ENCODE peak calls at places on chromosomes 7 and 10, in ten cellular contexts. N is colonic mucosa; J is cardiac muscle cell; D is left ventricle myocardium inferior; P is Caco-2; K is A549; Q is testis; R is naive thymus-derived CD4-positive, alpha-beta T cell; S is astrocyte; U is neuronal stem cell. G is an unnamed sample. For H3K4me1, the result is how much of the 10 kb centered on the place peaks cover.

GRCh38 chr10:71799785-71800453 is 26.6 kb upstream of the VSIR start:
- DNase-seq in N (peak), J (no peak), D (no peak), P (no peak), K (peak), Q (no peak), R (no peak), S (no peak), U (no peak), G (no peak)

GRCh38 chr7:101111261-101111660 is 15.6 kb upstream of the SERPINE1 start:
- DNase-seq in N (no peak), J (no peak), D (no peak), P (no peak), K (no peak), Q (no peak), R (no peak), S (no peak), U (no peak), G (no peak)

GRCh38 chr7:50556247-50556976 is 8.8 kb downstream of the DDC start:
- DNase-seq in N (peak), J (peak), D (no peak), P (peak), K (no peak), Q (no peak), R (no peak), S (no peak), U (no peak), G (no peak)

GRCh38 chr7:78620931-78621330 is 822.4 kb downstream of the PHTF2 start:
- DNase-seq in N (no peak), J (peak), D (no peak), P (no peak), K (peak), Q (no peak), R (no peak), S (peak), U (peak), G (peak)

GRCh38 chr10:129857242-129857960 is 106.7 kb downstream of the EBF3 start:
- DNase-seq in N (no peak), J (no peak), D (no peak), P (no peak), K (no peak), Q (no peak), R (no peak), S (no peak), U (no peak), G (no peak)

GRCh38 chr7:136150311-136150710 is 173.2 kb upstream of the MTPN start:
- DNase-seq in N (no peak), J (no peak), D (no peak), P (no peak), K (no peak), Q (no peak), R (no peak), S (no peak), U (no peak), G (no peak)

GRCh38 chr10:104351067-104351681 is 2.5 kb upstream of the CFAP58 start:
- DNase-seq in N (no peak), J (no peak), D (no peak), P (no peak), K (no peak), Q (no peak), R (no peak), S (peak), U (no peak), G (peak)

GRCh38 chr10:86960003-86960862 is 1.8 kb downstream of the SNCG start:
- DNase-seq in N (peak), J (peak), D (peak), P (peak), K (peak), Q (peak), R (no peak), S (no peak), U (no peak), G (no peak)

GRCh38 chr10:79143879-79144278 is 75.1 kb downstream of the ZMIZ1 start:
- DNase-seq in N (no peak), J (no peak), D (no peak), P (no peak), K (no peak), Q (no peak), R (no peak), S (no peak), U (no peak), G (no peak)

GRCh38 chr7:75624134-75624832 is 114.5 kb downstream of the HIP1 start:
- DNase-seq in N (no peak), J (peak), D (peak), P (no peak), K (no peak), Q (peak), R (no peak), S (peak), U (no peak), G (no peak)

GRCh38 chr10:100978121-100978895 is 9.0 kb downstream of the MRPL43 start:
- DNase-seq in N (no peak), J (no peak), D (no peak), P (peak), K (no peak), Q (no peak), R (no peak), S (no peak), U (no peak), G (no peak)

GRCh38 chr10:52455095-52455494 is 141.0 kb downstream of the DKK1 start:
- DNase-seq in N (no peak), J (no peak), D (no peak), P (peak), K (peak), Q (no peak), R (no peak), S (peak), U (no peak), G (peak)

GRCh38 chr7:153388611-153389010 is 629.1 kb downstream of the ACTR3B start:
- DNase-seq in N (peak), J (no peak), D (no peak), P (no peak), K (no peak), Q (no peak), R (no peak), S (no peak), U (no peak), G (no peak)

GRCh38 chr10:77532068-77532467 is 105.5 kb downstream of the KCNMA1 start:
- DNase-seq in N (no peak), J (no peak), D (no peak), P (no peak), K (no peak), Q (no peak), R (no peak), S (peak), U (no peak), G (peak)

GRCh38 chr10:17112566-17112965 is 17.0 kb downstream of the CUBN start:
- DNase-seq in N (no peak), J (no peak), D (no peak), P (no peak), K (no peak), Q (no peak), R (no peak), S (no peak), U (no peak), G (no peak)

GRCh38 chr10:32244421-32245207 is 102.3 kb downstream of the EPC1 start:
- DNase-seq in N (no peak), J (peak), D (no peak), P (no peak), K (no peak), Q (no peak), R (no peak), S (no peak), U (no peak), G (no peak)

GRCh38 chr7:138891446-138891810 is 89.8 kb downstream of the KIAA1549 start:
- DNase-seq in N (no peak), J (no peak), D (no peak), P (no peak), K (no peak), Q (no peak), R (no peak), S (no peak), U (no peak), G (no peak)

GRCh38 chr10:113228570-113228969 is 278.5 kb downstream of the TCF7L2 start:
- DNase-seq in N (no peak), J (no peak), D (no peak), P (no peak), K (no peak), Q (no peak), R (no peak), S (peak), U (no peak), G (no peak)

GRCh38 chr7:101882595-101883564 is 65.5 kb downstream of the CUX1 start:
- DNase-seq in N (peak), J (peak), D (peak), P (peak), K (peak), Q (peak), R (no peak), S (peak), U (no peak), G (peak)

GRCh38 chr10:114686013-114686412 is 27.9 kb upstream of the ABLIM1 start:
- DNase-seq in N (no peak), J (no peak), D (no peak), P (no peak), K (no peak), Q (no peak), R (no peak), S (no peak), U (no peak), G (peak)

GRCh38 chr7:29806131-29806792 is at the start of gene WIPF3:
- DNase-seq in N (peak), J (peak), D (peak), P (peak), K (no peak), Q (peak), R (peak), S (no peak), U (peak), G (no peak)

GRCh38 chr7:137462847-137463246 is 119.3 kb upstream of the PTN start:
- DNase-seq in N (no peak), J (no peak), D (no peak), P (no peak), K (no peak), Q (no peak), R (no peak), S (no peak), U (no peak), G (no peak)

GRCh38 chr10:84522612-84523462 is 194.4 kb downstream of the CCSER2 start:
- DNase-seq in N (no peak), J (no peak), D (no peak), P (no peak), K (no peak), Q (no peak), R (no peak), S (no peak), U (no peak), G (peak)

GRCh38 chr10:79420974-79421688 is 24.3 kb downstream of the ZCCHC24 start:
- DNase-seq in N (no peak), J (no peak), D (peak), P (no peak), K (no peak), Q (no peak), R (no peak), S (no peak), U (no peak), G (no peak)

GRCh38 chr7:44638611-44639557 is 32.5 kb downstream of the OGDH start:
- DNase-seq in N (peak), J (no peak), D (peak), P (peak), K (peak), Q (peak), R (peak), S (peak), U (no peak), G (peak)

GRCh38 chr10:31278279-31278941 is 40.6 kb upstream of the ZEB1 start:
- DNase-seq in N (no peak), J (no peak), D (no peak), P (no peak), K (no peak), Q (no peak), R (no peak), S (no peak), U (no peak), G (no peak)

GRCh38 chr10:5614081-5614721 is 52.2 kb downstream of the ASB13 start:
- DNase-seq in N (no peak), J (no peak), D (no peak), P (no peak), K (no peak), Q (no peak), R (no peak), S (peak), U (no peak), G (no peak)

GRCh38 chr10:22464966-22465627 is 119.8 kb downstream of the SPAG6 start:
- DNase-seq in N (no peak), J (no peak), D (no peak), P (no peak), K (no peak), Q (no peak), R (no peak), S (no peak), U (no peak), G (no peak)

GRCh38 chr7:7554647-7555575 is 11.8 kb upstream of the MIOS start:
- DNase-seq in N (no peak), J (no peak), D (no peak), P (no peak), K (no peak), Q (no peak), R (no peak), S (no peak), U (no peak), G (no peak)

GRCh38 chr7:43506460-43506859 is 76.4 kb upstream of the STK17A start:
- DNase-seq in N (no peak), J (no peak), D (no peak), P (no peak), K (no peak), Q (no peak), R (no peak), S (no peak), U (no peak), G (no peak)

GRCh38 chr10:114821915-114822770 is 563 bp downstream of the FHIP2A start:
- DNase-seq in N (peak), J (peak), D (peak), P (no peak), K (peak), Q (peak), R (no peak), S (peak), U (peak), G (no peak)

GRCh38 chr7:44581426-44581906 is 565 bp downstream of the TMED4 start:
- DNase-seq in N (peak), J (no peak), D (no peak), P (no peak), K (peak), Q (peak), R (peak), S (no peak), U (no peak), G (peak)

GRCh38 chr10:86087716-86088115 is 278.9 kb downstream of the GRID1 start:
- DNase-seq in N (no peak), J (no peak), D (no peak), P (no peak), K (no peak), Q (no peak), R (no peak), S (no peak), U (no peak), G (no peak)

GRCh38 chr10:24446739-24447138 is 237.8 kb downstream of the KIAA1217 start:
- DNase-seq in N (no peak), J (no peak), D (no peak), P (no peak), K (no peak), Q (no peak), R (no peak), S (peak), U (no peak), G (no peak)

GRCh38 chr10:110260746-110261477 is 43.8 kb downstream of the SMNDC1 start:
- DNase-seq in N (no peak), J (no peak), D (no peak), P (no peak), K (no peak), Q (no peak), R (no peak), S (peak), U (no peak), G (no peak)

GRCh38 chr10:101559596-101560292 is 28.3 kb downstream of the POLL start:
- DNase-seq in N (no peak), J (no peak), D (no peak), P (no peak), K (no peak), Q (no peak), R (no peak), S (no peak), U (no peak), G (no peak)

GRCh38 chr10:71831646-71832552 is 19.2 kb downstream of the PSAP start:
- DNase-seq in N (no peak), J (no peak), D (no peak), P (no peak), K (peak), Q (no peak), R (no peak), S (peak), U (no peak), G (peak)

GRCh38 chr10:96719205-96719604 is 1.1 kb downstream of the PIK3AP1 start:
- DNase-seq in N (no peak), J (no peak), D (no peak), P (no peak), K (no peak), Q (no peak), R (no peak), S (no peak), U (no peak), G (no peak)
- H3K4me1 ChIP-seq in N (under half), J (under half), D (under half), P (under half), K (under half), Q (under half), R (under half), S (under half), U (under half), G (under half)

GRCh38 chr10:124535731-124536495 is 74.3 kb downstream of the LHPP start:
- DNase-seq in N (no peak), J (no peak), D (no peak), P (no peak), K (no peak), Q (no peak), R (no peak), S (no peak), U (no peak), G (no peak)

GRCh38 chr10:124537166-124537725 is 75.6 kb downstream of the LHPP start:
- DNase-seq in N (no peak), J (no peak), D (no peak), P (no peak), K (no peak), Q (no peak), R (no peak), S (no peak), U (no peak), G (no peak)

GRCh38 chr10:124537891-124538290 is 76.3 kb downstream of the LHPP start:
- DNase-seq in N (no peak), J (no peak), D (no peak), P (no peak), K (no peak), Q (no peak), R (no peak), S (no peak), U (no peak), G (no peak)

GRCh38 chr10:124534821-124535601 is 73.4 kb downstream of the LHPP start:
- DNase-seq in N (no peak), J (no peak), D (no peak), P (no peak), K (no peak), Q (no peak), R (no peak), S (no peak), U (no peak), G (no peak)

GRCh38 chr10:124536496-124537050 is 75.0 kb downstream of the LHPP start:
- DNase-seq in N (no peak), J (no peak), D (no peak), P (no peak), K (no peak), Q (no peak), R (no peak), S (no peak), U (no peak), G (no peak)
- H3K4me1 ChIP-seq in N (under half), J (under half), D (under half), P (under half), K (under half), Q (half or more), R (under half), S (under half), U (under half), G (under half)

GRCh38 chr7:155221547-155221946 is 76.1 kb upstream of the INSIG1 start:
- DNase-seq in N (no peak), J (no peak), D (no peak), P (no peak), K (no peak), Q (no peak), R (no peak), S (no peak), U (no peak), G (no peak)
- H3K4me1 ChIP-seq in N (under half), J (under half), D (under half), P (under half), K (under half), Q (under half), R (under half), S (under half), U (under half), G (under half)

DNA sequence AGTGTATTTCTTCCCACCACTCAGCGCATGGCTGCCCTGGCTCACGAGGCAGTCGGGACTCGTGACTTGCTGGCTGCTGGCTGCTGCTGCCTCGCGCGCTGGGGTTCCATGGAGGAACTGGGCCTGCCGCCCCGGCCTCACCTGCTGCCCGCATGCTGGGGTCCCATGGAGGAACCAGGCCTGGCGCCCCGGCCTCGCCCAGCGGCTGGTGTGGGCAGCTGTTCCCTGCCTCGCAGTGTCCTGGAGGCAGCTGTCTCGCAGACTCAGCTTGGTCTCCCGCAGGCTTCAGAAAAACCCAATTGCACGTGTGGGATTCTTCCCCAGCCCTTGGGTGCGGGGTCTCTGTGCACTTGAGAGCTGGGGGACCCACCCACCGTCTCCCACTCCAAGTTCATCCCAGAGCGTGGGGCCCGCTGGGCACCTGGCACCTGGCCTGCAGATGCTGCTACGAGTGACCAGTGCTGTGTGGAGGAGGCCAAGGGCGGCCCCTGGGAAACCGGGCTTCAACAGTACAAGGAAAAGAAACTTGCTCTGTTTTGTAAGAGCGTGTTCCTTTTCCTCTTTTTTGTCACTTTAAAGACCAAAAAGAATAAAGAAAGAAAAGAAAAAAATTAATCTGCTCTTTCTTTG is 20.4 kb downstream of the PWWP2B start:
- DNase-seq in N (no peak), J (no peak), D (no peak), P (no peak), K (no peak), Q (no peak), R (no peak), S (no peak), U (no peak), G (no peak)
- H3K4me1 ChIP-seq in N (under half), J (under half), D (half or more), P (under half), K (under half), Q (half or more), R (under half), S (under half), U (under half), G (under half)

G was measured in foreskin keratinocyte.